ENCODE peak calls at places on chromosomes 1 and 21, in seven cellular contexts. D, F, X, V, H, Y and O are unnamed samples.
A peak's percentile ranks its signal among the peaks of the same experiment; 100 is the strongest.

GRCh38 chr1:32291145-32291707 is 657 bp upstream of the HDAC1 start:
- DNase-seq in X (peak; percentile 81), H (peak; percentile 72), D (peak; percentile 58), Y (no peak), F (no peak), V (no peak), O (no peak)

GRCh38 chr21:45376459-45377324 is 28.3 kb upstream of the COL18A1 start:
- DNase-seq in F (no peak), X (no peak), V (peak; percentile 55), H (peak; percentile 10), Y (peak; percentile 27), D (no peak), O (peak; percentile 6)

GRCh38 chr1:159144571-159144970 is 26.8 kb upstream of the CADM3 start:
- DNase-seq in X (no peak), F (no peak), H (no peak), V (no peak), Y (no peak), D (no peak), O (no peak)

GRCh38 chr1:241336335-241336734 is 20.7 kb downstream of the RGS7 start:
- DNase-seq in Y (no peak), F (no peak), X (no peak), V (no peak), H (peak; percentile 6), D (peak; percentile 3), O (no peak)

GRCh38 chr1:109760581-109761226 is 3.0 kb downstream of the EPS8L3 start:
- DNase-seq in V (peak; percentile 47), Y (no peak), H (no peak), X (no peak), D (no peak), F (no peak), O (no peak)

GRCh38 chr21:34795152-34796141 is 126.7 kb downstream of the CLIC6 start:
- DNase-seq in F (no peak), V (no peak), X (no peak), Y (no peak), H (peak; percentile 91), D (peak; percentile 83), O (no peak)

GRCh38 chr1:161218301-161219077 is 3.4 kb downstream of the FCER1G start:
- DNase-seq in V (peak; percentile 58), D (no peak), F (no peak), X (no peak), H (no peak), Y (no peak), O (no peak)

GRCh38 chr1:202589190-202589680 is 121.0 kb downstream of the SYT2 start:
- DNase-seq in Y (peak; percentile 96), V (no peak), X (peak; percentile 98), F (peak; percentile 95), H (peak; percentile 98), D (peak; percentile 100), O (peak; percentile 93)

GRCh38 chr1:3407021-3407420 is 47.4 kb upstream of the ARHGEF16 start:
- DNase-seq in D (no peak), X (no peak), V (no peak), F (no peak), H (no peak), Y (no peak), O (no peak)

GRCh38 chr1:22831729-22832413 is 121.2 kb downstream of the EPHB2 start:
- DNase-seq in H (peak; percentile 98), V (peak; percentile 51), F (no peak), D (peak; percentile 96), X (peak; percentile 94), Y (no peak), O (no peak)

GRCh38 chr1:231626951-231627614 is 493 bp downstream of the DISC1 start:
- DNase-seq in V (peak; percentile 91), D (peak; percentile 45), Y (peak; percentile 85), F (no peak), H (peak; percentile 50), X (peak; percentile 52), O (peak; percentile 80)

GRCh38 chr1:37914719-37915483 is 32.0 kb downstream of the INPP5B start:
- DNase-seq in D (no peak), V (no peak), Y (no peak), H (no peak), F (no peak), X (no peak), O (no peak)

GRCh38 chr1:91224878-91225277 is 179.8 kb downstream of the HFM1 start:
- DNase-seq in F (no peak), H (no peak), X (no peak), V (no peak), Y (no peak), D (no peak), O (no peak)

GRCh38 chr1:18426580-18426979 is 54.1 kb upstream of the KLHDC7A start:
- DNase-seq in F (no peak), H (no peak), Y (no peak), X (no peak), V (no peak), D (no peak), O (no peak)

GRCh38 chr1:161722406-161722805 is 1.1 kb downstream of the FCRLB start:
- DNase-seq in H (no peak), F (no peak), X (no peak), Y (no peak), D (no peak), V (no peak), O (no peak)

GRCh38 chr21:46634966-46635323 is 529 bp upstream of the PRMT2 start:
- DNase-seq in H (peak; percentile 92), Y (no peak), F (peak; percentile 83), X (peak; percentile 44), D (peak; percentile 87), V (no peak), O (peak; percentile 78)

GRCh38 chr21:46636181-46636512 is 673 bp downstream of the PRMT2 start:
- DNase-seq in V (no peak), H (no peak), Y (no peak), D (no peak), F (no peak), X (no peak), O (no peak)

GRCh38 chr21:46637952-46638746 is 2.7 kb downstream of the PRMT2 start:
- DNase-seq in Y (no peak), H (peak; percentile 17), V (no peak), F (no peak), D (peak; percentile 13), X (no peak), O (no peak)

GRCh38 chr21:46635324-46636180 is at the start of gene PRMT2:
- DNase-seq in D (peak; percentile 92), V (peak; percentile 99), H (peak; percentile 98), X (peak; percentile 72), F (peak; percentile 96), Y (peak; percentile 99), O (peak; percentile 98)

DNA sequence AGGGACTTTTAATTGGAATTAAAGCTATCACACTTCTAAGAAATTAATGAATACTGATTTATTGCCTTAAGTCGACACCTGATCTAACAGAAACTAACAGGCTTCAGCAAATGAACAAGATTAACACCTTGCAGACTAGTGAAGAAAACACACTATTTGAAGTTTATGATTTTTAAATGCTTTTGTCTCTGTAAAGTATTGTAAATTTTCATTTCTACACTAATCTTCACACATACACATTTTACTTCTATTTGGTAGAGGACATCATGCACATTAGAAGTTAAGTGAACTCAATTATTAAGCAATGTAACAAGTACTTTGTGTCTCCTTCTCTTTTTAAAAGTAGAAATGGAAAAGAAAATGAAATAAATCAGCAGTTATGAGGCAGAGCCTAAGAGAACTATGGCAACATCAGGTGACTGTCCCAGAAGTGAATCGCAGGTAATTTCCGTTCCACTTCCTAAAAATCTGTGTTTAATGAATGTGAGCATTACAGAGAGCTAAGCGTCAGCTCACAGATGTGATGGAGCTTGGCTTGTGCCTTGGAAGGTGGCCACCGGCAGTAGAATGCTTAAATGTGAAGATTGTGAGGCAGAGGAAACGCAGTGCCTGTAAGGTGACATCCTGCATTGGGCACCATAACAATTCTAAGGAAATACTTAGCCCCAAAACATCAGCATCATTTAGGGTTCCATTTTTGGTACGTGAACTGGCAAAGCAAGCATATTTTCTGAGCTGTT is 1.2 kb downstream of the PRMT2 start:
- DNase-seq in X (no peak), Y (no peak), V (no peak), H (no peak), D (peak; percentile 2), F (no peak), O (no peak)
- H3K4me3 ChIP-seq in X (peak overlapping the region; percentile 96), Y (peak overlapping the region; percentile 87), V (peak overlapping the region; percentile 91), H (peak overlapping the region; percentile 99), D (peak overlapping the region; percentile 92), F (peak overlapping the region; percentile 100), O (peak overlapping the region; percentile 95)

GRCh38 chr1:65975708-65976107 is 183.0 kb downstream of the PDE4B start:
- DNase-seq in V (no peak), X (no peak), F (no peak), Y (no peak), D (no peak), H (no peak), O (no peak)
- H3K4me1 ChIP-seq in V (no peaks in the 10 kb centered on the region), X (no peaks in the 10 kb centered on the region), F (no peaks in the 10 kb centered on the region), Y (no peaks in the 10 kb centered on the region), D (no peaks in the 10 kb centered on the region), H (peaks cover 17% of the 10 kb centered on the region), O (no peaks in the 10 kb centered on the region)

DNA sequence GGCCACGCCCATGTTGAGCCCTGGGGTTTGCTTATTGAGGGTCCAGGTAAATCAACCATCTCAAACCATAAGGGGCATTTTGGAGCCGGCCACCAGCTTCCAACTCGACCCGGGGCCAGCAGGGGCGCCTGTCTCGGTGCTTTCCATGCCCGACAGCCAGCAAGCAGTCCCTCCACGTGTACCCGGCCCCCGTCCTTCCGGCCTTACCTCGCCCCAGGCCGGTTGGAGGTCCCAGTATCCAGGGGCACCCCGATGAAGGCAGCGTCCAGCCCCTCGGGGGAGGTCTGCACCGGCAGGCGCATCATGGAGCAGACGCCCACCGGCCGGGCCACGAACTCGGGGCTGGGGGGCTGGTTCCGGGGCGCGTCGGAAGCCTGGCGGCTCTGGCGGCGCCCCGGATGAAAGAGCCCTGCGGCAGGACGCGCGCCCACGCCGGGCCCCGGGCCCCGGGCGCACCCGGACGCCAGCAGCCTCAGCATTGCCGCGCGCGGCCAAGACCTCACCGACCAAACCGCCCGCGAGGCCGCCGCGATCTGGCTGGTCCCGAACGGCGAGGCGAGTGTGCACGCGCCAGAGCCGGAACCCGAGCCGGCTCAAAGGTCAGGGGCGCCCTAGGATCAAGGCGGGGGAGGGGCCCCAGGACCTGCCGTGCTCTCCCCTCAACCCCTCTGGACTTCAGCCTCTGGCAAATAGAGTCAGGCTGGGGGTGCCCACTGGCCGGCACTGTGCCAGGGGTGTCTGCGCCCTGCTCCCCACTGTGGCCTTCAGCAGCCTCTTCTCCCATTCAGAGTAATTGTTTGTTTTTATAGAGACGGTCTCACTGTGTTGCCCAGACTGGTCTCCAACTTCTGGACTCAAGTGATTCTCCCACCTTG is at the start of gene AGMAT:
- DNase-seq in H (peak; percentile 64), F (peak; percentile 60), V (peak; percentile 90), Y (no peak), X (no peak), D (peak; percentile 51), O (peak; percentile 57)
- H3K4me3 ChIP-seq in H (peak within 1 kb of the TSS; percentile 56), F (peak within 1 kb of the TSS; percentile 59), V (peak within 1 kb of the TSS; percentile 42), Y (peak within 1 kb of the TSS; percentile 55), X (peak within 1 kb of the TSS; percentile 59), D (peak within 1 kb of the TSS; percentile 25), O (peak within 1 kb of the TSS; percentile 53)

DNA sequence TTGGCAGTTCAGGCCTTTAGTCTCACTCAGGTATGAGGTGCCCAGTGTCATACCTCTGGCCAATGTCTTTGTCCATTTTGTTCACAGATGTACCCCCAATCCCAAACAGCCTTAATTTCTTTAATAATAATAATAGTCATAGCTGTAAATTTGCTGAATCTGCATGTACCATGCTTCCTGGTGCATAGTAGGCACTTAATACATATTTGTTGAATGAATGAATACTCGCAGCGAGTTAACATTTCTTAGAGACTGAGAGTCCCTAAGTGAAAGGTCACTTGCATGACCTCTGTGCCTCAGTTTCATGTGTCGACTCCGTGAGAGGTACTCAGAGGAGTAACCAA is 12.5 kb downstream of the ALPL start:
- DNase-seq in F (no peak), H (no peak), X (no peak), Y (no peak), D (no peak), V (peak; percentile 20), O (no peak)
- H3K4me1 ChIP-seq in F (peaks cover 10% of the 10 kb centered on the region), H (no peaks in the 10 kb centered on the region), X (no peaks in the 10 kb centered on the region), Y (no peaks in the 10 kb centered on the region), D (no peaks in the 10 kb centered on the region), V (peaks cover 50% of the 10 kb centered on the region), O (no peaks in the 10 kb centered on the region)